ENCODE peak calls at places on chromosomes 16 and 17, in four cellular contexts. J is SK-N-SH, P is MM.1S, I is PC-3. H is an unnamed sample.

GRCh38 chr16:68229431-68230175 is 6.3 kb downstream of the ESRP2 start:
- DNase-seq in J (peak; percentile 69), P (peak; percentile 48), I (peak; percentile 64), H (peak; percentile 69)

GRCh38 chr16:53492499-53492898 is 10.5 kb downstream of the AKTIP start:
- DNase-seq in J (no peak), P (no peak), I (no peak), H (no peak)

GRCh38 chr17:80621335-80622169 is 76.9 kb downstream of the RPTOR start:
- DNase-seq in J (no peak), P (no peak), I (no peak), H (peak; percentile 40)

GRCh38 chr17:48544356-48545021 is 420 bp downstream of the HOXB2 start:
- DNase-seq in J (no peak), P (no peak), I (no peak), H (peak; percentile 72)

GRCh38 chr16:65845466-65846209 is 520.9 kb upstream of the CDH5 start:
- DNase-seq in J (no peak), P (no peak), I (peak; percentile 48), H (no peak)

GRCh38 chr16:80924372-80924978 is 82.2 kb downstream of the CMC2 start:
- DNase-seq in J (peak; percentile 61), P (no peak), I (peak; percentile 51), H (peak; percentile 80)

GRCh38 chr16:88781140-88782077 is 3.6 kb downstream of the PIEZO1 start:
- DNase-seq in J (no peak), P (peak; percentile 67), I (peak; percentile 30), H (no peak)

GRCh38 chr17:42814633-42815399 is 9.3 kb downstream of the BECN1 start:
- DNase-seq in J (no peak), P (no peak), I (no peak), H (no peak)

GRCh38 chr16:867421-868385 is 67.2 kb upstream of the GNG13 start:
- DNase-seq in J (no peak), P (no peak), I (no peak), H (no peak)

GRCh38 chr17:74780443-74781238 is 4.5 kb upstream of the NAT9 start:
- DNase-seq in J (peak; percentile 81), P (peak; percentile 70), I (peak; percentile 57), H (peak; percentile 74)

GRCh38 chr17:13562271-13562800 is 39.4 kb downstream of the HS3ST3A1 start:
- DNase-seq in J (no peak), P (no peak), I (peak; percentile 90), H (no peak)

GRCh38 chr17:76866774-76867577 is 1.2 kb upstream of the MGAT5B start:
- DNase-seq in J (no peak), P (no peak), I (peak; percentile 79), H (no peak)

GRCh38 chr17:1834378-1835149 is 4.8 kb downstream of the RPA1 start:
- DNase-seq in J (no peak), P (peak; percentile 95), I (no peak), H (no peak)

GRCh38 chr17:67942810-67943209 is 53.5 kb downstream of the C17orf58 start:
- DNase-seq in J (peak; percentile 22), P (peak; percentile 6), I (peak; percentile 75), H (no peak)

GRCh38 chr17:28370035-28370743 is at the start of gene VTN:
- DNase-seq in J (peak; percentile 78), P (no peak), I (no peak), H (peak; percentile 84)

GRCh38 chr17:72656114-72656763 is 436.2 kb downstream of the SLC39A11 start:
- DNase-seq in J (no peak), P (no peak), I (no peak), H (no peak)

GRCh38 chr16:3369073-3369472 is 13.4 kb downstream of the OR2C1 start:
- DNase-seq in J (no peak), P (no peak), I (no peak), H (no peak)

GRCh38 chr16:3363793-3364192 is 8.1 kb downstream of the OR2C1 start:
- DNase-seq in J (no peak), P (peak; percentile 21), I (no peak), H (no peak)

GRCh38 chr16:3362931-3363330 is 7.2 kb downstream of the OR2C1 start:
- DNase-seq in J (no peak), P (no peak), I (no peak), H (no peak)

DNA sequence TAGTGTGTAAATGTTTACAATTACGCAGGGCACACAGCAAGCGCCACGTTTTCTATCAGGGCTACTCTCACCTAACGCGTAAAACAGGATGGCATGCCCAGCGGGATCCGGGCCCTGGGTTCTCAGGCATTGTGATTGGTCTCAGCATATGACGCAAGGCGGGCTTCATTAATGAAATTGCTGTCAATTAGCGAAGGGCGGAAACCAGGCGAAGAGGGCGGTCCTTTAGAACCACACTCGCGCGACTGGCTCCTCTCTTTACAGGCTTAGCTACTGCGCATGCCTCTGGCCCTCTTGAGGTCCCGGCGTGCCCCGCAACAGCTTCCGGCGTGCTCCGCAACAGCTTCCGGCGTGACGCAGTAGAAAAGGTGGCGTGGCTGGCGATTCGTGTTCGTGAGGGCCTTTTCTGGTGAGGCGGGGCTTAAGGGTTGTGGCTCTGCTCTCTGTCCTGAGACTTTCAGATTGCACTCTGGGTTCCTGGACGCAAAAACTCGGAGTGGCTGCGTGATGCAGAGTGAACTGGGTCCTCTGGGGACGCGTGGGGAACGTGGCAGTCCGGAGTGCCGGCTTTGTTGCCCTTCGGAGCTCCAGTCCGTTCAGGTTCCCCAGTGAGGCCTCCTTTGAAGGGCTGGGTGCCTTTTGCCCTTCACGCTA is 9.2 kb downstream of the OR2C1 start:
- DNase-seq in J (peak; percentile 85), P (peak; percentile 93), I (peak; percentile 90), H (no peak)
- H3K9me3 ChIP-seq in J (no peaks in the 10 kb centered on the region), P (no peaks in the 10 kb centered on the region), I (no peaks in the 10 kb centered on the region), H (no peaks in the 10 kb centered on the region)

GRCh38 chr16:3625911-3626732 is 14.7 kb upstream of the SLX4 start:
- DNase-seq in J (no peak), P (peak; percentile 71), I (no peak), H (no peak)
- H3F3A ChIP-seq in J (peaks cover 5% of the 10 kb centered on the region), P (peaks cover 57% of the 10 kb centered on the region), I (no peaks in the 10 kb centered on the region), H (no peaks in the 10 kb centered on the region)

DNA sequence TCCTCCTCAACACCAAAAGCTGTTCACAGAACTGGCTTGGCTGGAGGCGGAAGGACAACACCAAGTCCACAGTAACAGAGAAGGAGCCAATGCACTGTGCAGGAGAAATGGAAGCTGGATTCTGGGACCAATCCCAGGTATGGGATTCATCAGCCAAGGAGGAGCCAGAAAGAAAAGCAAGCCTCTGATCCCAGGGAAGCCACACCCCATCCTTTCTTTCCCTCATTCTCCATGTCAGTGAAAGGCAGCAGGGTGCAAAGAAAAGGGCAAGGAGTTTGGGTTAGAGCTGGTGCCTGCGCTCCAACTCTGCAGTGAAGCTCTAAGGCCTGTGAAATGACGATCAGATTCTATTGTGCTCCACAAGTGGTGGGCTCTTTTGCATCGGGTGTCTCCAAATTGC is 11.0 kb downstream of the DCAKD start:
- DNase-seq in J (no peak), P (no peak), I (no peak), H (peak; percentile 84)
- H3K9me3 ChIP-seq in J (no peaks in the 10 kb centered on the region), P (no peaks in the 10 kb centered on the region), I (no peaks in the 10 kb centered on the region), H (no peaks in the 10 kb centered on the region)

GRCh38 chr17:50981279-50981678 is 115.1 kb upstream of the TOB1 start:
- DNase-seq in J (no peak), P (no peak), I (no peak), H (no peak)

GRCh38 chr17:50976951-50977472 is 110.9 kb upstream of the TOB1 start:
- DNase-seq in J (no peak), P (no peak), I (no peak), H (no peak)

GRCh38 chr17:50973557-50974494 is 107.7 kb upstream of the TOB1 start:
- DNase-seq in J (no peak), P (no peak), I (no peak), H (no peak)

GRCh38 chr17:50979524-50979927 is 113.4 kb upstream of the TOB1 start:
- DNase-seq in J (no peak), P (no peak), I (no peak), H (no peak)

DNA sequence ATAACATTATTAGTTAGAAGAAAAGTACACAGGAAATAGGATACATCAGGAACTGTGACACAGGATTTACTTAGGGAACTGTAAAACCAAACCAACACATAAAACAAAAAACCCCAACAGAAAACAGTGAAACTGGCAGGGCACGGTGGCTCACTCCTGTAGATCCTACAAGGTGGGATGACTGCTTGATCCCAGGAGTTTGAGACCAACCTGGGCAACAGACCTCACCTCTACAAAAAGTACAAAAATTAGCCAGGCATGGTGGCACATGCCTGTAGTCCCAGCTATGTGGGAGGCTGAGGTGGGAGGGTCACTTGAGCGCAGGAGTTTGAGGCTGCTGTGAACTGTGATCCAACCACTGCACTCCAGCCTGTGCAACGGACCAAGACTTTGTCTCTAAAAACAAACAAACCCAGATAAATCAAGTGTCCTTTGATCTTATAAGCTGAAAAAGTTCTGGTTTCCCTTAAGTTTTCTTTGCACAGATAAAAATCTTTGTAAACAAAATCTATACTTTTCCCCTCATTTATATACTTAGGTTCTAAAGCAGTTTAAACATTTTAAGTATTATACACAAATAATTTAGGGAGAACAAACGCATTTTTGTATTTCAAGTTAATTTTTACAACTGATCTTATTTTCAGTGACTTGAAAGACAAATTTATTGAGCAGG is 111.5 kb upstream of the TOB1 start:
- DNase-seq in J (no peak), P (no peak), I (no peak), H (no peak)
- H3F3A ChIP-seq in J (no peaks in the 10 kb centered on the region), P (no peaks in the 10 kb centered on the region), I (no peaks in the 10 kb centered on the region), H (peaks cover 3% of the 10 kb centered on the region)

GRCh38 chr17:70523407-70523806 is 354.1 kb downstream of the KCNJ2 start:
- DNase-seq in J (no peak), P (no peak), I (peak; percentile 79), H (no peak)

GRCh38 chr17:70519300-70519699 is 350.0 kb downstream of the KCNJ2 start:
- DNase-seq in J (no peak), P (no peak), I (no peak), H (no peak)

GRCh38 chr17:70517808-70518207 is 348.5 kb downstream of the KCNJ2 start:
- DNase-seq in J (no peak), P (no peak), I (peak; percentile 58), H (no peak)

GRCh38 chr17:70521821-70522256 is 352.5 kb downstream of the KCNJ2 start:
- DNase-seq in J (no peak), P (no peak), I (peak; percentile 31), H (no peak)

DNA sequence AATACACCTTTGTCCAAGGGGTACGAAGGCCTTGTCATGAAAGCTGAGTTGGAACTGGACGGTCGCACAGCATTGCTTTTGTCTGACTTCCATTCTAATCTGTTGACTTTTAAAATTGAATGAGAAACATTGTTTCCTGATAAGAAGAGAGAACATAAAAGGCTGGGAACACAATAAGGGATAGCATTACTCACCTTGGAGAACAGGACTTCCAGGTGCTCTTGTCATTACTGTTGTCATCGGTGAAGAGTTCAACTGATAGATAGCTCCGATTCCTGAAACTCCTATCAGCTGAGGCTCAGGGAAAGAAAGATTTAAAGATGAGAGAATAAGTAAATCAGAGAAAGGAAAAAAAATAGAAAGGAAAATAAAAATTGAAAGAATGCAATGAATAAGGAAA is 351.1 kb downstream of the KCNJ2 start:
- DNase-seq in J (no peak), P (no peak), I (no peak), H (no peak)
- H3K9me3 ChIP-seq in J (no peaks in the 10 kb centered on the region), P (no peaks in the 10 kb centered on the region), I (no peaks in the 10 kb centered on the region), H (no peaks in the 10 kb centered on the region)